ENCODE peak calls at places on chromosomes 3 and 15, in seven cellular contexts. E, G, Q, D, J, W and R are unnamed samples.

GRCh38 chr15:72050700-72051099 is 67.2 kb downstream of the MYO9A start:
- DNase-seq in E (no peak), G (no peak), D (no peak), W (no peak), Q (no peak), J (no peak), R (no peak)

GRCh38 chr15:76057332-76058000 is 2.3 kb upstream of the TMEM266 start:
- DNase-seq in Q (peak), D (peak), E (no peak), J (no peak), W (no peak), G (peak), R (no peak)

GRCh38 chr15:76101655-76102054 is 41.9 kb downstream of the TMEM266 start:
- DNase-seq in E (no peak), W (no peak), D (no peak), G (no peak), Q (no peak), J (no peak), R (no peak)

GRCh38 chr3:4409415-4409814 is 57.7 kb downstream of the SUMF1 start:
- DNase-seq in W (no peak), E (no peak), J (no peak), D (no peak), Q (no peak), G (peak), R (no peak)

GRCh38 chr15:35167675-35168074 is 82.6 kb upstream of the NANOGP8 start:
- DNase-seq in G (no peak), E (no peak), Q (no peak), D (no peak), W (no peak), J (no peak), R (no peak)

GRCh38 chr3:40557558-40558161 is 32.9 kb downstream of the ZNF621 start:
- DNase-seq in Q (no peak), E (no peak), G (peak), J (no peak), D (no peak), W (no peak), R (no peak)

GRCh38 chr3:13134166-13134878 is 61.1 kb upstream of the IQSEC1 start:
- DNase-seq in W (no peak), J (no peak), E (no peak), D (no peak), G (no peak), Q (no peak), R (no peak)

GRCh38 chr3:193851941-193852674 is 259.1 kb downstream of the OPA1 start:
- DNase-seq in W (no peak), E (no peak), Q (no peak), J (peak), G (no peak), D (no peak), R (peak)

GRCh38 chr3:172516318-172517214 is 6.7 kb downstream of the TNFSF10 start:
- DNase-seq in W (no peak), J (no peak), Q (no peak), E (no peak), G (no peak), D (no peak), R (peak)

GRCh38 chr3:150293401-150294001 is 114.6 kb upstream of the TSC22D2 start:
- DNase-seq in W (no peak), Q (no peak), D (no peak), E (no peak), J (no peak), G (no peak), R (no peak)
- TF ChIP-seq JUND in W (no peak), Q (no peak), D (no peak), E (no peak), J (no peak), G (no peak), R (no peak)

GRCh38 chr3:162285252-162285651 is 788.6 kb downstream of the OTOL1 start:
- DNase-seq in D (no peak), Q (no peak), W (no peak), G (no peak), J (no peak), E (no peak), R (no peak)
- TF ChIP-seq JUND in D (no peak), Q (no peak), W (no peak), G (no peak), J (no peak), E (no peak), R (no peak)

DNA sequence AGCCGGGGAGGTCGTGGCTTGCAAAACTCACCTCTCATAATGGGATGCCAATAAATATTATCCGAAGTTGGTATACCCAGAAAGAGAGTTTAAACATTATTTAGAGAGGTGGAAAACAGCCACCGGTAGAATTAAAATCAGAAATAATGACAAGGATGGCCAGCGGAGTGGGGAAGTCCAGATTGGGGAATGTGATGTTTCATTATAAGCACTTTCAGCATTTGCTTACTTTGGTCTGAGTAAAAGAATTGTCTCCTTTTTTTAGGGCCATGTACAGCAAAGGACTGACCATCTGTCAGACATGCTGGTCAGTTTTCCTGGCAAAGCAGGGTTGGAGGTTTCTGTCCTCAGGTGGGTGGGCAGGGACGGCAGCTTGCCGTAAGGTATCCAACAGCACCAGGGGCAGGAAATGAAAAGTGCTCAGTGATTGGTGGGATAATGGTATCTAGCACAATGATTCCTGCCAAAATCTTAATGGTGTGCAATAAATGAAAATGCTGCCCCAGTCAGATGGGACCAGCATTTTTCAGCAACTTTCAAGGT is 24.3 kb downstream of the APBA2 start:
- DNase-seq in D (no peak), W (no peak), Q (no peak), J (no peak), E (no peak), G (no peak), R (no peak)
- TF ChIP-seq JUND in D (no peak), W (no peak), Q (no peak), J (no peak), E (no peak), G (no peak), R (no peak)

DNA sequence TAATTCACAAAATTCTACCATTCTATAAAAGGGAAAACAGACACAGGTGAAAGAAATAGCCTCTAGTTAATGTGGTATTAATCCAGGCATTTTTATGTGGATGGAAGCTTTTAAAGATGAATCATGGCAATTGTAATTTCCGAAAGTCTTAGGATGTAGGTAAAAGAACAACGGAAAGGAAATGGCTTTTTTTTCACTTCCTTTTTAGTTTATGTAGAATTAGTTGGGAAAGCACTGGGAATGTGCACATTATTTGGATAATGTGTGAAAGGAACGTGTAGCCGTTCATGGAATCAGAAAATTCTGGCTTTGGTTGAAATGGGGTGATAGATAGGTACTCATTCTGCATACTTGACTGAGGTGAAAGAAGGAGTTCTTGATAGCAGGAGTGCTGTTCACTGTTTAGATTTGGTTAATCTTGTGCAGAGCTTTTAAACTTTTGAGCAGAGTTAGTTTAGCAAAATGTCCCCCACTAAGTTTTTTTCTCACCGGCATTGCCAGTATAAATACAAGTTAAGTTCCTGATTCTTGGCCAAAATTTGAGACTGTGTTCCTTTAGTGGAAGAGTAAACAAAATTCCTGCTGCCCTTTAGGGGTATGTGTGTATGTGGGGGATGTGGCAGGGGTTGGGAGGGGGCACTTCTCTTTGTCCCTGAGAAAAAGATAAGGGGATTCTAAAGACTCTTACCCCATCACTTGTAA is 20.2 kb upstream of the UTS2B start:
- DNase-seq in G (no peak), Q (no peak), D (no peak), E (no peak), J (no peak), W (no peak), R (no peak)
- TF ChIP-seq JUND in G (no peak), Q (no peak), D (no peak), E (no peak), J (no peak), W (no peak), R (no peak)

DNA sequence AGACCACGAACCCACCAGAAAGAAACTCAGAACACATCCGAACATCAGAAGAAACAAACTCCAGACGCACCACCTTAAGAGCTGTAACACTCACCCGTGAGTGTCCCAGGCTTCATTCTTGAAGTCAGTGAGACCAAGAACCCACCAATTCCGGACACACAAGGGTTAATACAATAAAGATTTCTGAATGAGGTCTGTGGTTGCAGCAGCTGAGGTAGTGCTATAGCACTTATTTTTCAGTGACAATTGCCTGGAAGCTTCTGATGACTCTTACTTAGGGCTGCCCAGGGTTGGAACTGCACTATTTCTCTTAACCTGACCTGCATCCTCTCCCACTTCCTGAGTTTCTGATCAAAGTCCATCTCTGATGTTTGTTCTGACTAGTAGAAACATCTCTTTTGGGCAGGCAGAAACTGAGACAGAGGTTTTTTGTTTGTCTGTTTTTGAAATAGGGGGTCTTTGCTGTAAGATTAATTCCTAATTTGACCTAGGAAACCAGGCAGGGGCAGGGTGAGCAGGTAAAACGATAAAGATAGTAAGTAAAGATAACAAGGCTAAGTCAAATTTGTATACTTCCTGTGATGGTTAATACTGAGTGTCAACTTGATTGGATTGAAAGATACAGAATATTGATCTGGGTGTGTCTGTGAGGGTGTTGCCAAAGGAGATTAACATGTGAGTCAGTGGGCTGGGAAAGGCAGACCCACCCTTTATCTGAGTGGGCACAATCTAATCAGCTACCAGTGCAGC is 169.1 kb downstream of the GAP43 start:
- DNase-seq in W (no peak), Q (peak), D (no peak), J (no peak), E (no peak), G (no peak), R (no peak)
- TF ChIP-seq JUND in W (no peak), Q (peak), D (no peak), J (no peak), E (no peak), G (no peak), R (no peak)